ENCODE peak calls at places on chromosomes 6 and 20, in seven cellular contexts. U, O, B, W, P, E and L are unnamed samples.

GRCh38 chr6:152909241-152909640 is 73.6 kb downstream of the FBXO5 start:
- DNase-seq in U (no peak), O (no peak), B (no peak), W (no peak), P (no peak), E (no peak), L (no peak)

GRCh38 chr20:17835941-17836861 is 132.4 kb downstream of the SNX5 start:
- DNase-seq in U (no peak), O (peak), B (no peak), W (no peak), P (peak), E (no peak), L (peak)

GRCh38 chr6:162620067-162620466 is 107.5 kb downstream of the PRKN start:
- DNase-seq in U (no peak), O (no peak), B (no peak), W (peak), P (no peak), E (no peak), L (no peak)

GRCh38 chr6:76124010-76124409 is 51.5 kb upstream of the IMPG1 start:
- DNase-seq in U (no peak), O (no peak), B (no peak), W (no peak), P (no peak), E (no peak), L (no peak)

GRCh38 chr20:1734269-1734858 is 76.8 kb upstream of the SIRPG start:
- DNase-seq in U (no peak), O (no peak), B (no peak), W (peak), P (peak), E (no peak), L (peak)

GRCh38 chr20:48295445-48295903 is 510.2 kb upstream of the SULF2 start:
- DNase-seq in U (peak), O (no peak), B (peak), W (no peak), P (peak), E (no peak), L (peak)

GRCh38 chr6:47479156-47479541 is 1.6 kb downstream of the CD2AP start:
- DNase-seq in U (no peak), O (no peak), B (no peak), W (no peak), P (peak), E (no peak), L (peak)

GRCh38 chr6:1286972-1287600 is 24.8 kb upstream of the FOXQ1 start:
- DNase-seq in U (no peak), O (no peak), B (no peak), W (peak), P (peak), E (no peak), L (peak)

GRCh38 chr20:63968136-63968927 is 1.4 kb downstream of the ZNF512B start:
- DNase-seq in U (no peak), O (peak), B (no peak), W (peak), P (no peak), E (no peak), L (no peak)

GRCh38 chr6:168163096-168163731 is 84.2 kb upstream of the FRMD1 start:
- DNase-seq in U (no peak), O (no peak), B (no peak), W (no peak), P (peak), E (no peak), L (no peak)

GRCh38 chr6:157763129-157763893 is 59.7 kb upstream of the SNX9 start:
- DNase-seq in U (peak), O (peak), B (peak), W (no peak), P (peak), E (peak), L (peak)

GRCh38 chr6:156269751-156270369 is 507.3 kb upstream of the ARID1B start:
- DNase-seq in U (no peak), O (no peak), B (no peak), W (no peak), P (no peak), E (no peak), L (no peak)

GRCh38 chr6:113381232-113381631 is 475.9 kb upstream of the MARCKS start:
- DNase-seq in U (no peak), O (no peak), B (no peak), W (no peak), P (peak), E (no peak), L (no peak)

GRCh38 chr6:1586256-1586655 is 23.5 kb upstream of the FOXC1 start:
- DNase-seq in U (no peak), O (no peak), B (no peak), W (no peak), P (no peak), E (no peak), L (no peak)

GRCh38 chr6:128731249-128732165 is 151.4 kb upstream of the LAMA2 start:
- DNase-seq in U (peak), O (no peak), B (peak), W (peak), P (peak), E (no peak), L (peak)

GRCh38 chr6:162871966-162872365 is 144.2 kb downstream of the PACRG start:
- DNase-seq in U (no peak), O (no peak), B (no peak), W (no peak), P (no peak), E (no peak), L (peak)

GRCh38 chr20:10603971-10604864 is 69.6 kb downstream of the JAG1 start:
- DNase-seq in U (peak), O (peak), B (no peak), W (no peak), P (peak), E (no peak), L (peak)

GRCh38 chr20:21808863-21809664 is 103.6 kb downstream of the PAX1 start:
- DNase-seq in U (no peak), O (no peak), B (peak), W (peak), P (no peak), E (peak), L (no peak)

GRCh38 chr6:28215425-28215824 is 9.7 kb upstream of the ZSCAN9 start:
- DNase-seq in U (no peak), O (no peak), B (peak), W (peak), P (peak), E (no peak), L (no peak)

GRCh38 chr20:32845786-32846185 is 12.9 kb upstream of the EFCAB8 start:
- DNase-seq in U (no peak), O (no peak), B (no peak), W (no peak), P (no peak), E (no peak), L (no peak)

GRCh38 chr20:33373735-33374605 is 27.3 kb downstream of the CDK5RAP1 start:
- DNase-seq in U (peak), O (no peak), B (no peak), W (no peak), P (peak), E (peak), L (peak)

GRCh38 chr20:51434556-51435256 is 107.8 kb downstream of the NFATC2 start:
- DNase-seq in U (no peak), O (no peak), B (no peak), W (peak), P (peak), E (no peak), L (peak)

GRCh38 chr6:47438481-47439347 is 38.9 kb upstream of the CD2AP start:
- DNase-seq in U (no peak), O (peak), B (no peak), W (no peak), P (no peak), E (no peak), L (no peak)

GRCh38 chr6:104943781-104944180 is 13.1 kb upstream of the LIN28B start:
- DNase-seq in U (no peak), O (no peak), B (no peak), W (peak), P (peak), E (no peak), L (peak)

GRCh38 chr6:100160913-100161312 is 166.9 kb upstream of the MCHR2 start:
- DNase-seq in U (no peak), O (no peak), B (peak), W (no peak), P (no peak), E (no peak), L (no peak)

GRCh38 chr6:32529697-32530429 is at the start of gene HLA-DRB5:
- DNase-seq in U (no peak), O (peak), B (peak), W (peak), P (peak), E (peak), L (no peak)
- H3K4me3 ChIP-seq in U (no peak), O (no peak), B (no peak), W (no peak), P (no peak), E (no peak), L (no peak)

GRCh38 chr20:40728996-40729395 is 40.0 kb upstream of the MAFB start:
- DNase-seq in U (no peak), O (no peak), B (no peak), W (no peak), P (no peak), E (no peak), L (no peak)

GRCh38 chr20:40727960-40728359 is 38.9 kb upstream of the MAFB start:
- DNase-seq in U (no peak), O (no peak), B (no peak), W (no peak), P (no peak), E (no peak), L (no peak)

GRCh38 chr20:40724566-40724965 is 35.5 kb upstream of the MAFB start:
- DNase-seq in U (no peak), O (no peak), B (no peak), W (no peak), P (no peak), E (no peak), L (no peak)

DNA sequence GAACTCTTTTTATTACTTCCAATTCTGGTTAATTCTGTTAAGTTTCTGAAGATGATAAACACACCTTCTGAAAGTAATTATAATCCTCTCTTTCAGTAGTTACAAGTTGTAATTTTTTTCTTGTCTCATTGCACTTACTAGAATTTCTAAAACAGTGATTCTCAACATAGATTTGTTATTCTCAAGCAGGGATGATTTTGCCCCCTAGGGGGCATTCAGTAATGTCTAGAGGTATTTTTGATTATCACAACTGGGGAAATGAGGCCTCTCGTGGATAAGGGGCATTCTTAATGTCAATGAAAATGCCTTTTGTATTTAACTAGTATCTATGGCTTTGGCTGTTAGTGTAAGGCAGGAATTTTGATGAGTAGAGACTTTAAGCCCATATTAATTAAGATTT is 39.4 kb upstream of the MAFB start:
- DNase-seq in U (no peak), O (no peak), B (no peak), W (peak), P (peak), E (no peak), L (no peak)
- TF ChIP-seq CTCF in U (peak), O (no peak), B (no peak), W (no peak), P (peak), E (no peak), L (peak)

GRCh38 chr6:52575490-52575868 is 1.4 kb downstream of the TRAM2 start:
- DNase-seq in U (no peak), O (no peak), B (no peak), W (no peak), P (no peak), E (no peak), L (no peak)
- H3K4me3 ChIP-seq in U (peak), O (peak), B (peak), W (peak), P (peak), E (peak), L (peak)

GRCh38 chr6:142301421-142302391 is at the start of gene ADGRG6:
- DNase-seq in U (no peak), O (peak), B (peak), W (no peak), P (peak), E (no peak), L (peak)
- TF ChIP-seq CTCF in U (peak), O (no peak), B (peak), W (no peak), P (no peak), E (no peak), L (no peak)

DNA sequence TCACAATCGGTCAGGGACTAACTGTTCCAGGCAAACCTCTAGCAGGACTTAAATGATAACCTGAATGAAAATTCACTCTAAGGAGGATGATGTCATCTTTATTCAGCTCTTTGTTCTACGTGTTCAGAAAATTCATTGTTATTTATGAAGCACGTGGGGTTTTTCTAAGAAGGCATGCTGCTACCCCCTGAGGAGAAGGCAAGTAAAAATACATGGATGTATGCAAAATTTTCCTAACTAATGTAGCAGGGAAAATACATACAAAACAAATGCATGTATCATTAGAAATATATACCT is 42.7 kb upstream of the ATXN1 start:
- DNase-seq in U (no peak), O (no peak), B (no peak), W (no peak), P (no peak), E (no peak), L (peak)
- H3K4me3 ChIP-seq in U (no peak), O (peak), B (peak), W (no peak), P (no peak), E (no peak), L (no peak)